ENCODE peak calls at places on chromosomes 2 and 18, in nine cellular contexts. U is prostate gland; E is CD8-positive, alpha-beta T cell; K is hepatocyte; G is upper lobe of left lung; D is small intestine; C is HepG2; S is vagina; T is AG10803. I is an unnamed sample.

GRCh38 chr2:41900299-41900698 is 147.5 kb upstream of the PKDCC start:
- DNase-seq in D (no peak), U (no peak), S (no peak), E (no peak), C (no peak), G (no peak), T (peak; percentile 82), K (no peak), I (no peak)

GRCh38 chr2:222214885-222215284 is 83.9 kb downstream of the PAX3 start:
- DNase-seq in T (peak; percentile 31), C (no peak), D (no peak), G (no peak), S (no peak), K (no peak), E (no peak), U (no peak), I (no peak)

GRCh38 chr18:35347991-35348390 is 3.8 kb upstream of the ZNF24 start:
- DNase-seq in K (no peak), E (no peak), S (no peak), U (no peak), C (no peak), D (no peak), T (no peak), G (no peak), I (no peak)

GRCh38 chr2:148201075-148202004 is 180.4 kb downstream of the MBD5 start:
- DNase-seq in E (no peak), C (peak; percentile 87), K (peak; percentile 91), D (peak; percentile 59), G (peak; percentile 29), U (peak; percentile 5), T (peak; percentile 31), S (no peak), I (peak; percentile 45)

GRCh38 chr2:112185131-112185530 is 46.9 kb downstream of the FBLN7 start:
- DNase-seq in T (no peak), K (no peak), E (no peak), D (no peak), U (no peak), S (peak; percentile 76), C (no peak), G (peak; percentile 23), I (no peak)

GRCh38 chr2:145753966-145754365 is 1234.0 kb upstream of the ZEB2 start:
- DNase-seq in S (no peak), C (peak; percentile 78), D (no peak), T (no peak), E (no peak), G (no peak), U (no peak), K (no peak), I (no peak)

GRCh38 chr2:239866778-239867177 is 158.4 kb downstream of the NDUFA10 start:
- DNase-seq in T (no peak), G (no peak), D (no peak), C (no peak), E (no peak), U (no peak), S (no peak), K (no peak), I (no peak)

GRCh38 chr2:233928594-233929351 is 11.6 kb downstream of the TRPM8 start:
- DNase-seq in T (peak; percentile 7), E (no peak), K (peak; percentile 27), U (no peak), G (no peak), C (peak; percentile 20), D (no peak), S (no peak), I (peak; percentile 14)

GRCh38 chr2:216233281-216233995 is 124.3 kb downstream of the XRCC5 start:
- DNase-seq in S (peak; percentile 64), G (no peak), E (no peak), D (no peak), U (no peak), C (no peak), T (no peak), K (no peak), I (no peak)

GRCh38 chr18:48583568-48583967 is 44.7 kb downstream of the CTIF start:
- DNase-seq in G (no peak), S (no peak), K (no peak), U (no peak), T (peak; percentile 19), D (no peak), C (no peak), E (no peak), I (no peak)

GRCh38 chr2:200399046-200399445 is 92.6 kb downstream of the SPATS2L start:
- DNase-seq in C (no peak), K (no peak), E (no peak), S (no peak), U (no peak), D (no peak), G (no peak), T (peak; percentile 76), I (no peak)

GRCh38 chr2:176398783-176399182 is 129.5 kb downstream of the MTX2 start:
- DNase-seq in T (peak; percentile 43), S (no peak), K (no peak), U (no peak), G (no peak), D (no peak), E (no peak), C (no peak), I (no peak)

GRCh38 chr2:127479219-127479825 is 47.0 kb downstream of the IWS1 start:
- DNase-seq in U (no peak), G (no peak), T (peak; percentile 68), K (peak; percentile 74), D (peak; percentile 54), S (no peak), C (peak; percentile 73), E (no peak), I (peak; percentile 69)

GRCh38 chr2:233829193-233830110 is 24.9 kb downstream of the HJURP start:
- DNase-seq in K (no peak), C (no peak), G (no peak), E (no peak), S (no peak), D (no peak), T (no peak), U (no peak), I (no peak)

DNA sequence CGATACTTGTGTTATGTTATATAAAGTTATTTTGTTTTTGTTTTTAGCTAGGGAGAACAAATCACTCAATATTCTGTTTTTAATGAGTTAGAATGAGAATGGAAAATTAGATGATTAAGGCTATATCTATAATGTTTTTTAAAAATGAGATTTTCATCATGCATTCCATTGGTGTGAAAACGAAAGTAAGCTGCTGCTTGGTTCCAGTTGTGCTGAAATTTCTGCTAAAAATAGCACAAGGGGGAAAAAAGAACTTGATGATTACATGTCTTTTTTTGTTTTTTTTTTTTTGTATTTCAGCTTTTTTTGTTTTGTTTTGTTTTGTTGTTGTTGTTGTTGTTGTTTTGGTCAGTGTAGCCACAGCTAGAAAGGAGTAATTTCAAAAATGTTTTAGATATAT is 242.6 kb upstream of the KCNJ3 start:
- DNase-seq in K (no peak), D (no peak), E (no peak), G (no peak), U (no peak), S (no peak), T (peak; percentile 7), C (no peak), I (no peak)
- H3K4me3 ChIP-seq in K (no peak overlapping the region), D (no peak overlapping the region), E (no peak overlapping the region), G (peak overlapping the region; percentile 38), U (no peak overlapping the region), S (no peak overlapping the region), T (peak overlapping the region; percentile 45), C (no peak overlapping the region), I (no peak overlapping the region)

DNA sequence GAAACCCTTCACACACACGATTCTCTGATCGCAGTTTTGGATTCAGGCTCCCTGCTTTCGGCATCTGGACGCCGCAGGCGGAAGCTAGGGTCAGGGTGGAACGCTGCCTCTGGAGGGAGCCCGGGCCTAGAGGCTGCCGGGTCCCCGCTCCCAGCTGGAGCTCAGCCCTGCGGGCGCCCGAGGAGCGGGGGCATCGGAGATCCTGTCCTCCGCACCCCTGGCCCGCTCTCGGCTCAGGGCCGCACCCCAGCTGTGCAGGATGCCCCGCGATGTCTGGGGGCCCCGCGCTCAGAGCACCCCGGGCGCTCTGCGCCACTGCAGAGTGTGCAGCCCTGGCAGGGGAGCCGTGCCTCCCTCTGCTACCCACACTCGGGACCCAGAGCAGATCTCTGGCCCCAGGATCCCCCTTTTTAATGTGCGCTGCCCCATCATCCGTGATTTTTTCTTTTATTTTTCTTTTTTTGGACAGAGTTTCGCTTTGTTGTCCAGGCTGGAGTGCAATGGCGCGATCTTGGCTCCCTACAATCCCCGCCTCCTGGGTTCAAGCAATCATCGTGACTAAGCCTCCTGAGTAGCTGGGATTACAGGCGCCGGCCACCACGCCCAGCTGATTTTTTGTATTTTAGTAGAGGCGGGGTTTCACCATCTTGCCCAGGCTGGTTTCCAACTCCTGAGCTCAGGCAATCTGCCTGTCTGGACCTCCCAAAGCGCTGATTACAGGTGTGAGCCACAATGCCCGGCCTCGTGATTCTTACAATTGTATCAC is 54.8 kb upstream of the TUBA3E start:
- DNase-seq in K (no peak), U (no peak), S (no peak), C (no peak), E (no peak), G (peak; percentile 72), T (no peak), D (peak; percentile 31), I (no peak)
- H3K4me3 ChIP-seq in K (no peak overlapping the region), U (no peak overlapping the region), S (no peak overlapping the region), C (no peak overlapping the region), E (no peak overlapping the region), G (peak overlapping the region; percentile 29), T (peak overlapping the region; percentile 17), D (peak overlapping the region; percentile 31), I (no peak overlapping the region)

GRCh38 chr2:171436307-171436706 is 2.3 kb downstream of the DCAF17 start:
- DNase-seq in K (no peak), E (no peak), S (no peak), G (no peak), U (no peak), T (peak; percentile 81), C (no peak), D (no peak), I (no peak)
- H3K4me3 ChIP-seq in K (no peak overlapping the region), E (no peak overlapping the region), S (no peak overlapping the region), G (no peak overlapping the region), U (no peak overlapping the region), T (no peak overlapping the region), C (no peak overlapping the region), D (no peak overlapping the region), I (no peak overlapping the region)

GRCh38 chr18:60246606-60247005 is 126.0 kb downstream of the MC4R start:
- DNase-seq in G (no peak), U (no peak), D (no peak), S (no peak), K (no peak), T (no peak), E (no peak), C (no peak), I (peak; percentile 77)
- H3K4me3 ChIP-seq in G (no peak overlapping the region), U (no peak overlapping the region), D (no peak overlapping the region), S (no peak overlapping the region), K (no peak overlapping the region), T (no peak overlapping the region), E (no peak overlapping the region), C (no peak overlapping the region), I (no peak overlapping the region)

DNA sequence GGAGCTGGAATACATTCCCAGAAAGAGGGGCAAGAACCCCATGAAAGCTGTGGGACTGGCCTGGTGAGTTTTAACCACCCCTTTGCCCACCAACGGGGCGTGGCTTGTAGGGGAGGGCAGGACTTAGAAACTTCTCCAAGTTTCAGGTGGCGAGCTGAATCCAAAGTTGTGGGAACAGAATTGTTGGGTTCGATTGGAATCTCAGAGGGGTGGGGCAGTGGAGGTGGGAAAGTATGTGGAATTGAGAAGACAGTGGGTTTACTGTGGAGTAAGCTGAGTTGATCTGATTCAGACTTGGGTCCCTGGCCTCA is 1.1 kb downstream of the PNKD start:
- DNase-seq in E (no peak), U (no peak), K (peak; percentile 38), S (no peak), G (no peak), D (no peak), C (no peak), T (no peak), I (no peak)
- H3K4me3 ChIP-seq in E (no peak overlapping the region), U (peak overlapping the region; percentile 69), K (peak overlapping the region; percentile 17), S (peak overlapping the region; percentile 85), G (peak overlapping the region; percentile 69), D (peak overlapping the region; percentile 78), C (peak overlapping the region; percentile 78), T (peak overlapping the region; percentile 93), I (peak overlapping the region; percentile 95)

I was measured in Jurkat, Clone E6-1.